ENCODE peak calls at places on chromosomes 13 and 19, in seven cellular contexts. S, H, Q, V, G, O and N are unnamed samples.

GRCh38 chr13:45282994-45283393 is 58.0 kb downstream of the TPT1 start:
- DNase-seq in G (no peak), S (no peak), Q (no peak), H (no peak), V (no peak), O (no peak), N (no peak)

GRCh38 chr13:105847532-105848295 is 687.7 kb downstream of the EFNB2 start:
- DNase-seq in S (no peak), V (peak), G (no peak), O (no peak), H (no peak), Q (no peak), N (no peak)

GRCh38 chr19:40585241-40585640 is 8.6 kb downstream of the SHKBP1 start:
- DNase-seq in G (no peak), O (no peak), H (no peak), V (no peak), Q (no peak), S (no peak), N (no peak)

GRCh38 chr13:26658972-26659371 is 101.5 kb downstream of the WASF3 start:
- DNase-seq in O (no peak), V (no peak), H (no peak), Q (no peak), S (no peak), G (no peak), N (no peak)

GRCh38 chr19:28437390-28438346 is 775.3 kb downstream of the UQCRFS1 start:
- DNase-seq in Q (no peak), H (no peak), S (no peak), G (no peak), V (no peak), O (no peak), N (no peak)

GRCh38 chr13:100266026-100266425 is 177.1 kb downstream of the PCCA start:
- DNase-seq in G (no peak), Q (no peak), S (no peak), V (no peak), O (no peak), H (no peak), N (no peak)

GRCh38 chr13:68551701-68552522 is 1321.8 kb upstream of the PCDH9 start:
- DNase-seq in S (no peak), O (no peak), Q (no peak), V (no peak), H (no peak), G (no peak), N (no peak)

GRCh38 chr13:78999494-78999893 is 340.5 kb upstream of the OBI1 start:
- DNase-seq in Q (no peak), G (no peak), S (no peak), H (no peak), V (no peak), O (no peak), N (no peak)

GRCh38 chr13:51997641-51998330 is 13.5 kb downstream of the ATP7B start:
- DNase-seq in H (no peak), V (no peak), O (no peak), Q (no peak), S (no peak), G (no peak), N (no peak)

GRCh38 chr13:113034451-113035208 is 65.6 kb downstream of the MCF2L start:
- DNase-seq in Q (no peak), G (no peak), V (peak), H (peak), S (no peak), O (peak), N (no peak)

GRCh38 chr13:105848494-105848893 is 687.0 kb downstream of the EFNB2 start:
- DNase-seq in S (no peak), O (no peak), H (no peak), G (no peak), Q (no peak), V (no peak), N (no peak)

GRCh38 chr13:28585557-28585956 is 73.4 kb upstream of the POMP start:
- DNase-seq in O (no peak), Q (no peak), H (no peak), G (no peak), V (no peak), S (no peak), N (no peak)

GRCh38 chr13:111383591-111384440 is 63.4 kb downstream of the TEX29 start:
- DNase-seq in Q (peak), O (no peak), H (no peak), S (no peak), V (no peak), G (no peak), N (peak)

GRCh38 chr19:36579255-36579654 is 6.2 kb upstream of the ZNF529 start:
- DNase-seq in Q (no peak), G (no peak), H (no peak), V (no peak), S (no peak), O (no peak), N (no peak)
- H3K4me3 ChIP-seq in Q (no peak), G (no peak), H (no peak), V (no peak), S (no peak), O (no peak), N (no peak)

DNA sequence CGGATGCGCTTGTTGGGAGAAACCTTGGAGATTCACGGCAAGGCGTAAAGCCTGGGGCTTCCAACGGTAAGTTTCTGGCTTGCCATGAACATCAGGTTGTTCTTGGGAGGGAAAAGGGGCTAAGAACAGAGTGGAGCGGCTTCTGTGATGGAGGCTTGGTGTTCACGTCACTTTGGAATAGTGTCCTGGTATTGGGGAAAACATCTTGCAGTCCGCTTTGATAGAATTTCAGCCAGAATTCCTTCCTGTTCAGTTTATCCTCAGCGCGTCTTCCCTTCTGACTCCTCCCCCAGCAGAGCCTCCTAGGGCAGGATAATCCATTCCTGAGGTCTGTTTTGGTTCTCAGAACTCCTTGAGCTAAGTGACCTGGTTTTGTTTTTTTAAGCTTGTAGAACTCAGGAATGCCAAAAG is 2.0 kb downstream of the KCTD15 start:
- DNase-seq in O (no peak), Q (no peak), S (no peak), V (peak), H (no peak), G (no peak), N (no peak)
- H3K4me3 ChIP-seq in O (peak), Q (no peak), S (peak), V (no peak), H (peak), G (peak), N (peak)

GRCh38 chr19:45045671-45046353 is 7.0 kb downstream of the CLASRP start:
- DNase-seq in O (no peak), G (no peak), H (no peak), Q (no peak), V (no peak), S (no peak), N (no peak)

GRCh38 chr19:45049073-45049736 is 10.4 kb downstream of the CLASRP start:
- DNase-seq in H (no peak), S (no peak), Q (no peak), V (no peak), O (no peak), G (no peak), N (no peak)

GRCh38 chr19:45050036-45050435 is 11.2 kb downstream of the CLASRP start:
- DNase-seq in Q (no peak), S (no peak), H (no peak), O (no peak), G (no peak), V (no peak), N (no peak)

GRCh38 chr19:45047188-45047797 is 8.4 kb downstream of the CLASRP start:
- DNase-seq in Q (no peak), G (no peak), O (no peak), S (no peak), H (no peak), V (no peak), N (no peak)

DNA sequence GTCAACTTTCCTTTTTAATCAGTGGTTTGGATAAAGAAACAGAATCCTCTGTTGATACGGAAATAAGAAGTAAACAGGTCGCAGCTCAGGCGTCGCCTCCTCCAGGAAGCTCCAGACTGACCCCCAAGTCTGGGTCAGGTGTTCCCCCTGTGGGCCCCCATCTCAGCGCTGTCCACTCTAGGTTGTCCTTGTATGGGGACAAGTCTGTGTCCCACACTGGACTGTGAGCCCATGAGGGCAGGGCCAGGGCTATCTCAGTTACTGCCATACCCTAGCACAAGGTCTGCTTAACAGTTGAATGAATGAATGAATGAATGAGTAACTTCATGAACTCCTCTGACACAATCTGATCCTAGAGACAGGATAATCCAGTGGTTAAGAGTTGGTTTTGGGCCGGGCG is 7.5 kb downstream of the CLASRP start:
- DNase-seq in S (no peak), O (no peak), V (no peak), G (no peak), Q (no peak), H (no peak), N (no peak)
- H3K4me3 ChIP-seq in S (no peak), O (no peak), V (no peak), G (no peak), Q (no peak), H (no peak), N (no peak)

GRCh38 chr19:50204811-50205675 is 1.6 kb downstream of the MYH14 start:
- DNase-seq in S (no peak), H (peak), G (peak), O (no peak), Q (peak), V (no peak), N (peak)
- H3K4me3 ChIP-seq in S (peak), H (no peak), G (peak), O (no peak), Q (peak), V (no peak), N (peak)

DNA sequence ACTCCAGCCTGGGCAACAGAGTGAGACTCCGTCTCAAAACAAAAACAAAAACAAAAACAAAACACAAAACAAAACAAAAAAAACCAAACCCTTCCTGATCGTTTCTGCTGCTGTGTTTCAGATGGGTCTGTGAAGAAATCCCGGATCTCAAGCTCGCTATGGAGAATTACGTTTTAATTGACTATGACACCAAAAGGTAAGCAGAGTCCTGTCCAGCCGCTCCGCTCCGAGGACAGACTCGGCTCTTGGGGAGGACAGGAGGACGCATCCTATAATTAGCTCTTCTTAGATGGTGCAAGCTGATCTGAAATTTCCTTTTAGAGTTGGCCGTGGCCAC is 22.0 kb downstream of the DOT1L start:
- DNase-seq in G (no peak), Q (no peak), V (no peak), O (no peak), H (no peak), S (no peak), N (no peak)
- H3K4me3 ChIP-seq in G (no peak), Q (no peak), V (peak), O (peak), H (no peak), S (no peak), N (no peak)